ENCODE peak calls at places on chromosomes 4 and X, in five cellular contexts. U is OCI-LY7, O is astrocyte of the spinal cord, E is tibial artery, Z is lower leg skin. Y is an unnamed sample.

GRCh38 chr4:105215609-105216313 is 69.1 kb downstream of the TET2 start:
- DNase-seq in U (no peak), O (peak; percentile 62), E (no peak), Z (no peak), Y (peak; percentile 13)

GRCh38 chr4:77818667-77819408 is at the start of gene CNOT6L:
- DNase-seq in U (peak; percentile 79), O (peak; percentile 74), E (peak; percentile 80), Z (peak; percentile 93), Y (peak; percentile 84)

GRCh38 chr4:985123-985830 is 1.6 kb upstream of the IDUA start:
- DNase-seq in U (no peak), O (no peak), E (peak; percentile 63), Z (peak; percentile 94), Y (peak; percentile 38)

GRCh38 chrX:1448793-1449580 is 3.7 kb downstream of the ASMTL start:
- DNase-seq in U (no peak), O (no peak), E (no peak), Z (peak; percentile 77), Y (no peak)

GRCh38 chr4:159071178-159071968 is 31.5 kb upstream of the RAPGEF2 start:
- DNase-seq in U (no peak), O (peak; percentile 87), E (no peak), Z (no peak), Y (peak; percentile 90)

GRCh38 chrX:71058116-71058515 is 10.0 kb downstream of the SNX12 start:
- DNase-seq in U (no peak), O (no peak), E (no peak), Z (no peak), Y (no peak)

GRCh38 chr4:105644270-105644669 is 64.2 kb downstream of the INTS12 start:
- DNase-seq in U (no peak), O (no peak), E (no peak), Z (no peak), Y (peak; percentile 38)

GRCh38 chr4:53055274-53055673 is 193.2 kb downstream of the RASL11B start:
- DNase-seq in U (no peak), O (peak; percentile 91), E (no peak), Z (no peak), Y (peak; percentile 73)

GRCh38 chrX:138669693-138670092 is 41.8 kb downstream of the FGF13 start:
- DNase-seq in U (no peak), O (no peak), E (no peak), Z (no peak), Y (no peak)

GRCh38 chr4:7428261-7429068 is 6.3 kb downstream of the PSAPL1 start:
- DNase-seq in U (no peak), O (no peak), E (peak; percentile 15), Z (peak; percentile 56), Y (no peak)

GRCh38 chrX:64805683-64806082 is 170.6 kb downstream of the ZC4H2 start:
- DNase-seq in U (no peak), O (no peak), E (no peak), Z (no peak), Y (no peak)

GRCh38 chr4:177119021-177119461 is 190.6 kb upstream of the NEIL3 start:
- DNase-seq in U (no peak), O (no peak), E (no peak), Z (no peak), Y (no peak)

GRCh38 chr4:152500308-152500707 is 35.6 kb downstream of the FBXW7 start:
- DNase-seq in U (no peak), O (no peak), E (no peak), Z (no peak), Y (no peak)

GRCh38 chr4:154491731-154492249 is at the start of gene DCHS2:
- DNase-seq in U (no peak), O (no peak), E (no peak), Z (no peak), Y (no peak)

GRCh38 chr4:140052050-140052449 is 101.9 kb downstream of the MAML3 start:
- DNase-seq in U (peak; percentile 29), O (peak; percentile 48), E (peak; percentile 41), Z (no peak), Y (peak; percentile 47)

GRCh38 chr4:153639556-153640475 is 44.3 kb upstream of the TLR2 start:
- DNase-seq in U (no peak), O (no peak), E (no peak), Z (no peak), Y (no peak)

GRCh38 chrX:127207326-127207725 is 387.8 kb downstream of the PRR32 start:
- DNase-seq in U (no peak), O (no peak), E (no peak), Z (no peak), Y (no peak)

GRCh38 chr4:53987761-53988171 is 76.6 kb downstream of the CHIC2 start:
- DNase-seq in U (no peak), O (peak; percentile 63), E (no peak), Z (no peak), Y (peak; percentile 59)

GRCh38 chr4:155241225-155241624 is 32.8 kb downstream of the NPY2R start:
- DNase-seq in U (no peak), O (no peak), E (no peak), Z (no peak), Y (no peak)

GRCh38 chr4:39620551-39620950 is 18.1 kb downstream of the SMIM14 start:
- DNase-seq in U (no peak), O (peak; percentile 52), E (no peak), Z (no peak), Y (no peak)

GRCh38 chrX:154490021-154490413 is 412 bp downstream of the SLC10A3 start:
- DNase-seq in U (peak; percentile 52), O (peak; percentile 41), E (no peak), Z (no peak), Y (peak; percentile 47)

GRCh38 chrX:135973025-135973547 is 702 bp downstream of the MMGT1 start:
- DNase-seq in U (peak; percentile 12), O (peak; percentile 8), E (peak; percentile 22), Z (no peak), Y (peak; percentile 29)

GRCh38 chr4:68490826-68491457 is 43.7 kb downstream of the TMPRSS11E start:
- DNase-seq in U (no peak), O (peak; percentile 9), E (no peak), Z (no peak), Y (peak; percentile 18)

GRCh38 chr4:176439611-176440010 is 119.8 kb downstream of the SPCS3 start:
- DNase-seq in U (no peak), O (no peak), E (no peak), Z (no peak), Y (no peak)

GRCh38 chrX:153631346-153631745 is 15.7 kb upstream of the DUSP9 start:
- DNase-seq in U (no peak), O (no peak), E (no peak), Z (no peak), Y (no peak)

GRCh38 chr4:4758708-4759107 is 100.8 kb upstream of the MSX1 start:
- DNase-seq in U (no peak), O (no peak), E (no peak), Z (no peak), Y (no peak)

GRCh38 chr4:6116696-6117285 is 83.6 kb downstream of the JAKMIP1 start:
- DNase-seq in U (no peak), O (no peak), E (peak; percentile 10), Z (peak; percentile 67), Y (no peak)

GRCh38 chrX:13014111-13015094 is 30.0 kb downstream of the FAM9C start:
- DNase-seq in U (no peak), O (no peak), E (no peak), Z (no peak), Y (peak; percentile 38)

GRCh38 chrX:122418758-122419157 is 765.3 kb upstream of the GRIA3 start:
- DNase-seq in U (no peak), O (no peak), E (no peak), Z (no peak), Y (no peak)

GRCh38 chr4:151604238-151604637 is 156.6 kb downstream of the GATB start:
- DNase-seq in U (peak; percentile 37), O (peak; percentile 32), E (no peak), Z (no peak), Y (peak; percentile 29)

GRCh38 chrX:126551725-126552312 is 795 bp downstream of the DCAF12L1 start:
- DNase-seq in U (no peak), O (no peak), E (no peak), Z (no peak), Y (no peak)

GRCh38 chr4:74104145-74104544 is 5.2 kb upstream of the CXCL2 start:
- DNase-seq in U (no peak), O (no peak), E (no peak), Z (no peak), Y (no peak)

DNA sequence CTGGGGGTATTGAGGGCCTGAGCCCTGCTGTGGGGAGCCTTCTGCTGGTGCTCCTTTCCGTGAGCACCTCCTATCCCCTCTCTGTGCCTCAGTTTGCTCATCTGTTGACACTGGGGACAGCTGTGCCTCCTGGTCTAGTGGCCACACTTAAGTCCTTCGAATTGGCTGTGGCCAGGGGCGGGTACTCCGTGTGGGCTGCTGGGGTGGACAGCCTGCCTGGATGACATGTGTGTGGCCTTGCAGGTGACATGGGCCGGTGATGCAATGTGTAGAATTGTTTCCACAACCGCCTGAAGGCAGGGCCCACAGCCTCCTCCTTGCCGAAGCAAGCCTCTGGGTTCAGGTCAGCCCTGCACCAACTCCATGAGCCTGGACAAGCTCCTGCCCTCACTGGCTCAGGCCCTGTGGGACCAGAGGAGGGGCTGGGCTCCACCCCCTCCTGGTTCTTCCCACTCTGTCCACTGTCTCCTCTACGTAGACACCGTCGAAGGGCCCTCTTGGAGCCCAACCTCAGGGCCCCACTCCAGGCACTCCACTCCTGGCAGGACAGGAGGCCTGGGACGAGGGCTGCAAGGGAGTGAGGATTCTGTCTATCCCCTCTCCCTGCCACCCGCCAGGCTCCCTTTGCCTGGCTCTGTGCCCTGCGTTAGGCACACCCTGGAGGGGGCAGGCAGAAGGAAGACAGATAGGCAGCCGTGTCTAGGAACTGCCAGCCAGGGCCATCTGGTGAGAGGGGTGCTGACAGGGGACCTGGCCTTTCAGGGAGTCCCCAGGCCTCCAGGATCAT is 1.2 kb downstream of the SH3BP2 start:
- DNase-seq in U (no peak), O (peak; percentile 41), E (peak; percentile 36), Z (peak; percentile 90), Y (peak; percentile 77)
- TF ChIP-seq CTCF in U (no peak), O (no peak), E (no peak), Z (no peak), Y (no peak)

DNA sequence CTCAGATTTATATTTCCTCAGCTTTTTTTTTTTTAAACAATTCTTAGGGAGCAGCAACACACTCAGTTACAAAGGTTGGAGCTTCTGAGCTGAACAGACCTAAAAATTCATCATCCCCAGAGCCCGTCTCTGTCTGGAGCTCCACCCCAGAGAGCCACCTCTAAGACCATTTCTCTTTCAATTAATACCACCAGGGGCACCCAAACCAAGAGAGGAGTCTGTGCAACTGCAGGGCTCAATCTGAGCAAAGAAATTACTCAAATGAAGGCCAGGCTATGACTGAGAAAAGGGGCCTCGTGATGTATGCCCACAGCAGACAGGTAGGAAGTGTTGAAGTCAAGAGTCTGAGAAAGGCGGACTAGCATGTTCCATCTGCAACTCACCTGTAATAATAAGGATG is 95.5 kb downstream of the C4orf51 start:
- DNase-seq in U (no peak), O (no peak), E (no peak), Z (no peak), Y (no peak)
- TF ChIP-seq CTCF in U (peak; percentile 14), O (no peak), E (no peak), Z (no peak), Y (no peak)

GRCh38 chrX:11944486-11944885 is 186.4 kb downstream of the MSL3 start:
- DNase-seq in U (peak; percentile 3), O (peak; percentile 55), E (no peak), Z (no peak), Y (peak; percentile 60)
- TF ChIP-seq CTCF in U (peak; percentile 41), O (peak; percentile 75), E (peak; percentile 4), Z (no peak), Y (peak; percentile 38)

GRCh38 chr4:123398803-123399637 is 2.4 kb downstream of the SPRY1 start:
- DNase-seq in U (peak; percentile 58), O (peak; percentile 78), E (peak; percentile 63), Z (peak; percentile 89), Y (peak; percentile 71)
- TF ChIP-seq CTCF in U (peak; percentile 64), O (peak; percentile 26), E (no peak), Z (no peak), Y (peak; percentile 10)